ENCODE peak calls at places on chromosomes 7 and 10, in ten cellular contexts. N, P, G, X, L, S, V, E, I and T are unnamed samples. For H3K4me1 and H3K36me3, the result is how much of the 10 kb centered on the place peaks cover.

GRCh38 chr7:97421307-97421905 is 303.9 kb downstream of the SDHAF3 start:
- DNase-seq in E (no peak), N (no peak), V (no peak), I (no peak), P (no peak), S (no peak), X (no peak), L (no peak), G (no peak), T (no peak)

GRCh38 chr7:8515786-8516185 is 82.4 kb downstream of the NXPH1 start:
- DNase-seq in I (no peak), X (no peak), P (peak), L (no peak), V (no peak), N (no peak), E (no peak), G (no peak), S (no peak), T (no peak)

GRCh38 chr10:13449296-13449695 is 79.5 kb downstream of the BEND7 start:
- DNase-seq in G (no peak), P (no peak), E (no peak), I (no peak), N (no peak), L (no peak), S (no peak), X (no peak), V (no peak), T (no peak)

GRCh38 chr7:132641238-132641637 is 65.0 kb upstream of the PLXNA4 start:
- DNase-seq in E (no peak), G (no peak), N (no peak), P (no peak), I (no peak), S (no peak), L (no peak), X (no peak), V (no peak), T (no peak)

GRCh38 chr7:102061981-102062390 is 224.7 kb upstream of the SH2B2 start:
- DNase-seq in E (peak), L (no peak), N (no peak), S (no peak), I (no peak), G (no peak), X (peak), P (no peak), V (no peak), T (no peak)

GRCh38 chr7:149126662-149127321 is 668 bp upstream of the ZNF425 start:
- DNase-seq in G (peak), X (no peak), S (no peak), L (peak), I (peak), N (peak), E (peak), P (peak), V (no peak), T (no peak)

GRCh38 chr10:128875030-128875744 is 591.9 kb upstream of the MGMT start:
- DNase-seq in E (no peak), I (no peak), L (no peak), X (peak), V (no peak), N (no peak), P (peak), S (no peak), G (no peak), T (no peak)

GRCh38 chr7:99473315-99473596 is 566 bp downstream of the ZNF789 start:
- DNase-seq in E (no peak), S (no peak), I (no peak), N (no peak), X (peak), G (no peak), L (no peak), V (peak), P (peak), T (no peak)

GRCh38 chr10:117075064-117075463 is 63.0 kb downstream of the VAX1 start:
- DNase-seq in V (no peak), E (no peak), S (no peak), P (peak), L (no peak), G (no peak), I (no peak), X (no peak), N (no peak), T (no peak)

GRCh38 chr10:89540550-89540949 is 5.2 kb upstream of the SLC16A12 start:
- DNase-seq in P (peak), G (no peak), N (no peak), I (no peak), E (no peak), L (no peak), S (no peak), X (peak), V (no peak), T (no peak)

GRCh38 chr7:93361853-93362252 is 129.7 kb downstream of the VPS50 start:
- DNase-seq in V (no peak), I (no peak), P (no peak), N (no peak), L (no peak), S (no peak), G (no peak), E (no peak), X (no peak), T (no peak)

GRCh38 chr7:108570146-108570755 is 577 bp downstream of the DNAJB9 start:
- DNase-seq in G (peak), I (no peak), N (peak), E (peak), P (peak), V (no peak), X (peak), L (peak), S (no peak), T (peak)

GRCh38 chr7:99111591-99111990 is 32.3 kb downstream of the SMURF1 start:
- DNase-seq in P (peak), E (no peak), X (no peak), I (no peak), S (no peak), N (no peak), G (no peak), L (no peak), V (no peak), T (no peak)

GRCh38 chr7:77351539-77352004 is 64.6 kb downstream of the GSAP start:
- DNase-seq in V (no peak), E (peak), P (no peak), S (no peak), X (no peak), N (no peak), L (peak), G (peak), I (no peak), T (peak)

GRCh38 chr7:30173058-30173897 is 38.5 kb downstream of the MTURN start:
- DNase-seq in N (no peak), P (peak), X (peak), L (no peak), V (no peak), S (no peak), E (no peak), G (no peak), I (peak), T (no peak)

GRCh38 chr7:36215017-36215621 is 62.1 kb downstream of the EEPD1 start:
- DNase-seq in E (no peak), V (no peak), I (no peak), N (no peak), G (no peak), L (no peak), S (no peak), X (no peak), P (no peak), T (no peak)

DNA sequence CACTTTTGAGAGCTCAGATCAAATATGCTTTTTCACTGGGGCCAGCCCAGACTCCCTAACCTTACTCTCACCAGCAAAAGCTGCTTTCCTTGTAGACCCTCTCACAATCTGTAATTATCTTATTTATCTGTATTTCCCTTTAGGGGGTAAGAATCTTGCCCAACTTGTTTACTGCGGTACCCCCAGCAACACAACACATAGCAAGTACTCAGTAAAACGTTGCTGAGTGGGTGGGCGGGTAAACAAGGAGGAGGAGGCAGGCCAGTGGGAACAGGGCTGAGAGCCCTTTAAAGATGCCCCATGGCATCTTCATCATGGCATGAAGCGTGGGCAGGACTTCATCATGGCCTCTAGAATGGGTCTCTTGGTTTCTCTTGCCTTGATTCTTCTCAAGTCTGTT is 64.2 kb downstream of the SORBS1 start:
- DNase-seq in X (no peak), G (no peak), I (no peak), E (no peak), L (no peak), S (no peak), N (no peak), V (no peak), P (no peak), T (no peak)
- H3K27ac ChIP-seq in X (no peak), G (no peak), I (peak), E (no peak), L (no peak), S (no peak), N (no peak), V (no peak), P (no peak), T (no peak)

DNA sequence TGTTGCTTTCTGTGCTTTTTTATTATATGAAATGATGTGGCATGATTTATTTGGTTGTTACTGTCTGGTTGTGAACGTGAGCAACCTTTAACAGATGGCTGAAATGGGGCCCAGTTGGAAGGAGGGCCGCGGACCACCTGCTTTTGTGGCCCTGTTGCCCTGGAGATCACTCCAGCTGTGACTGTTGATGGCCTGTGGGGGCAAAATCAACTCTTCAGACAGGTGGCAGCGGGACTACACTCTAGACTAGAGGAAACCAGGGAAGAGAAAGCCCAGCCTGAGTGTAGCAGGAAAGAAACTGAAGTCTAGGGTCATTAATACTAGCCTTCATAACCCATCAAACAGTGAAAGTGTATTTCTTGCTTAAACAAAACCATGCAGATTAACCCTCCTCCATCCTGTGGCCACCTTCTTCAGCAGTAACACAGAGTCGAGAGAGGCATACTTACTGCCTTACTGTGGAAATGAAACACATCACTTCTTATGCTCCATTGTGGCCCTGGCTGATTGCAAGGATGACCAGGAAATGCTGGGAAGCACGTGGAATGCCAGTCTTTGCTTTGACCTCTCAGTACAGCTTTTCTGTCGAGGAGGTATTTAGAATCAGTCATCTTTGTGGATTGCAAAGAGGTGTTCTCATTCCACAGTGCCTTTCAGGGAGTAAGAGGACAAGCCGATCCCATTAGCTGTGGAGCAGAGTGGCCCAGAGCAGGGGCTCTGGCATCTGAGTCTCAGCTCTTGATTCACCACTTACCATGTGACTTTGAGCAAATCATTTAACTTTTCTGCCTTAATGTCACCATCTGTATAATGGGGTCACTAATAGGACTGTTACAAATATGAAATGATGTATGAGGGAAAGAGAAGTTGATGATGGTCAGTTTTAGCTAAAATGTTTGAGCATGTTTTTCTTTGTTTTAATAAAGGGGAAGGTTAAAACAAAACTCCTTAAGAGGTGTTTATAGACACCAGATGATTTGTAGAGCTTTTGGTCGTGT is 80.6 kb downstream of the CCNY start:
- DNase-seq in S (no peak), I (no peak), E (no peak), X (no peak), P (no peak), N (no peak), L (no peak), V (no peak), G (no peak), T (no peak)
- H3K4me1 ChIP-seq in S (under half), I (half or more), E (under half), X (under half), P (under half), N (under half), L (under half), V (under half), G (under half), T (under half)

GRCh38 chr7:75758491-75758890 is 13.5 kb downstream of the CCL26 start:
- DNase-seq in S (no peak), X (no peak), E (no peak), N (no peak), V (no peak), P (no peak), L (no peak), G (no peak), I (no peak), T (no peak)

GRCh38 chr7:75756340-75757297 is 15.4 kb downstream of the CCL26 start:
- DNase-seq in X (peak), S (no peak), I (no peak), L (no peak), G (no peak), E (no peak), P (peak), V (no peak), N (no peak), T (no peak)

GRCh38 chr7:75757860-75758259 is 14.2 kb downstream of the CCL26 start:
- DNase-seq in X (no peak), G (no peak), N (no peak), V (no peak), S (no peak), I (no peak), L (no peak), E (no peak), P (no peak), T (no peak)

GRCh38 chr7:75757298-75757676 is 14.7 kb downstream of the CCL26 start:
- DNase-seq in P (no peak), N (no peak), V (no peak), L (no peak), I (no peak), G (no peak), X (no peak), S (no peak), E (no peak), T (no peak)

GRCh38 chr7:75762350-75762917 is 9.6 kb downstream of the CCL26 start:
- DNase-seq in G (no peak), I (no peak), P (peak), N (no peak), E (no peak), V (peak), L (peak), S (peak), X (peak), T (no peak)
- H3K36me3 ChIP-seq in G (under half), I (under half), P (under half), N (under half), E (under half), V (under half), L (under half), S (under half), X (under half), T (under half)

DNA sequence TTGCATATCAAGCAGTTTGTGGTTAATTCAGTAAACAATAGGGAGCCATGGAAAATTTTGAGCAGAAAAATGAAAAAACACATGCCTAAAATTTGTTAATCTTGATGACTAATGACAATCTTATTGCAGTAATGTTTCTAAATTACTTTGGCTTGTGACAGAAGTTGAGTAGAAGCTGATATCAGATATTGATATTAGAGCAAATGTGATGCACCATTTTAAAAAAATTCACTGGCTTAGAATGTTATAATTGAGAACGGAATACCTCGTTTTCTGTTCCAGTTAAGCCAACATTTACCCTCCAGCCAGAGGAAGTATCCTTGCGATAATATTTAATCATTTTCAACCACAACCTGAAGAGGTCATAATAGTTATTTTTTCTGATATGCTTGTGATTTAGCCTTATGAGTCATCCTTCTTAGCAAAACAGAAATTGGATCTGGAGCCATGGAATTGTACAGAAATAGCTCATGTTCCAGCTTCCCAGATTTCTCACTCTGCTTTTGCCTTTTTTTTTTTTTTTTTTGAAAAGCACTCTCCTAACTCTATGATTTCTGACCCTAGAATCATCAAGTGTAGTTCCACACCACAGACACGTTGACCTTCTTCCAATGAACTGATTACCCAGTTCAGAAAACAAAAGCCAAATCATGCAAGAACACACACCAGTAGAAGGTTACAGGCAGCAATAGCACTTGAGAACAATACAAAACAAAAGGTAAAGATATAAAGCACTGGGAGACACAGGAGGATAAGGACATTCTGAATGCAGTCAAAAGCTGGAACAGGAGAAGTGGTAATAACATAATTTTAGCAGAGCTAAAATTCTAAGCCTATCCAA is 96.8 kb upstream of the PHYHIPL start:
- DNase-seq in I (no peak), E (no peak), L (no peak), G (no peak), V (no peak), X (peak), N (no peak), P (peak), S (no peak), T (no peak)
- H3K27ac ChIP-seq in I (peak), E (no peak), L (no peak), G (no peak), V (no peak), X (no peak), N (peak), P (no peak), S (no peak), T (no peak)

GRCh38 chr10:43214071-43214955 is 52.6 kb downstream of the RASGEF1A start:
- DNase-seq in P (peak), I (peak), G (no peak), V (no peak), L (no peak), N (no peak), E (peak), X (peak), S (no peak), T (no peak)
- H3K4me1 ChIP-seq in P (under half), I (under half), G (under half), V (under half), L (under half), N (under half), E (under half), X (under half), S (under half), T (under half)